ENCODE peak calls at places on chromosomes 3 and 15, in nine cellular contexts. G is CD8-positive, alpha-beta T cell; Z is OCI-LY7; F is heart left ventricle; Q is SK-N-SH; R is colonic mucosa; H is stomach; X is psoas muscle; V is uterus. P is an unnamed sample. For H3K9me3, the result is how much of the 10 kb centered on the place peaks cover.

GRCh38 chr3:15390460-15390859 is 36.9 kb downstream of the METTL6 start:
- DNase-seq in G (no peak), Z (no peak), F (no peak), Q (no peak), R (no peak), H (no peak), X (no peak), V (no peak), P (no peak)

GRCh38 chr3:29441422-29441821 is 160.6 kb downstream of the RBMS3 start:
- DNase-seq in G (no peak), Z (no peak), F (no peak), Q (no peak), R (no peak), H (no peak), X (no peak), V (no peak), P (no peak)

GRCh38 chr3:128196645-128197044 is 43.4 kb downstream of the EEFSEC start:
- DNase-seq in G (no peak), Z (no peak), F (no peak), Q (no peak), R (no peak), H (no peak), X (no peak), V (no peak), P (no peak)

GRCh38 chr15:55742927-55743614 is at the start of gene PRTG:
- DNase-seq in G (no peak), Z (no peak), F (peak), Q (peak), R (peak), H (peak), X (peak), V (peak), P (no peak)

GRCh38 chr15:68484696-68485400 is 52.9 kb upstream of the ITGA11 start:
- DNase-seq in G (no peak), Z (no peak), F (no peak), Q (no peak), R (no peak), H (no peak), X (peak), V (peak), P (no peak)

GRCh38 chr15:57540736-57541135 is 51.0 kb upstream of the MYZAP start:
- DNase-seq in G (no peak), Z (no peak), F (no peak), Q (no peak), R (no peak), H (no peak), X (no peak), V (no peak), P (no peak)

GRCh38 chr15:101137312-101137940 is 114.4 kb downstream of the CHSY1 start:
- DNase-seq in G (no peak), Z (no peak), F (no peak), Q (peak), R (no peak), H (no peak), X (peak), V (no peak), P (no peak)

GRCh38 chr3:157290761-157291160 is 130.8 kb upstream of the CCNL1 start:
- DNase-seq in G (no peak), Z (no peak), F (no peak), Q (no peak), R (no peak), H (no peak), X (no peak), V (no peak), P (no peak)

GRCh38 chr3:30140356-30140755 is 466.0 kb upstream of the TGFBR2 start:
- DNase-seq in G (no peak), Z (no peak), F (no peak), Q (no peak), R (no peak), H (no peak), X (no peak), V (no peak), P (no peak)

GRCh38 chr3:13115616-13115910 is 42.3 kb upstream of the IQSEC1 start:
- DNase-seq in G (no peak), Z (no peak), F (no peak), Q (no peak), R (no peak), H (no peak), X (no peak), V (no peak), P (no peak)

GRCh38 chr3:183158552-183159006 is 4.0 kb downstream of the LAMP3 start:
- DNase-seq in G (no peak), Z (peak), F (no peak), Q (no peak), R (no peak), H (no peak), X (no peak), V (no peak), P (no peak)

GRCh38 chr3:79203144-79203519 is 564.7 kb downstream of the ROBO1 start:
- DNase-seq in G (no peak), Z (no peak), F (no peak), Q (no peak), R (no peak), H (no peak), X (no peak), V (no peak), P (no peak)

GRCh38 chr15:46365612-46366011 is 730.8 kb downstream of the SQOR start:
- DNase-seq in G (no peak), Z (no peak), F (peak), Q (no peak), R (no peak), H (no peak), X (peak), V (no peak), P (no peak)

GRCh38 chr15:38611228-38611627 is 46.6 kb upstream of the RASGRP1 start:
- DNase-seq in G (peak), Z (no peak), F (no peak), Q (no peak), R (no peak), H (no peak), X (no peak), V (no peak), P (no peak)

GRCh38 chr3:56762718-56763117 is 39.0 kb downstream of the ARHGEF3 start:
- DNase-seq in G (no peak), Z (no peak), F (no peak), Q (no peak), R (no peak), H (no peak), X (no peak), V (no peak), P (no peak)

GRCh38 chr3:105397974-105398373 is 31.3 kb downstream of the ALCAM start:
- DNase-seq in G (no peak), Z (no peak), F (no peak), Q (no peak), R (no peak), H (no peak), X (no peak), V (no peak), P (no peak)

GRCh38 chr3:115845986-115846385 is 222.7 kb downstream of the GAP43 start:
- DNase-seq in G (no peak), Z (no peak), F (no peak), Q (no peak), R (no peak), H (no peak), X (no peak), V (no peak), P (no peak)

GRCh38 chr3:168341192-168341816 is 245.6 kb upstream of the GOLIM4 start:
- DNase-seq in G (no peak), Z (no peak), F (no peak), Q (peak), R (no peak), H (no peak), X (no peak), V (no peak), P (no peak)

GRCh38 chr15:59138243-59138642 is 33.3 kb downstream of the CCNB2 start:
- DNase-seq in G (peak), Z (peak), F (no peak), Q (peak), R (peak), H (peak), X (peak), V (peak), P (peak)

GRCh38 chr15:50289749-50290148 is 24.2 kb upstream of the HDC start:
- DNase-seq in G (no peak), Z (no peak), F (no peak), Q (no peak), R (no peak), H (no peak), X (no peak), V (no peak), P (no peak)

DNA sequence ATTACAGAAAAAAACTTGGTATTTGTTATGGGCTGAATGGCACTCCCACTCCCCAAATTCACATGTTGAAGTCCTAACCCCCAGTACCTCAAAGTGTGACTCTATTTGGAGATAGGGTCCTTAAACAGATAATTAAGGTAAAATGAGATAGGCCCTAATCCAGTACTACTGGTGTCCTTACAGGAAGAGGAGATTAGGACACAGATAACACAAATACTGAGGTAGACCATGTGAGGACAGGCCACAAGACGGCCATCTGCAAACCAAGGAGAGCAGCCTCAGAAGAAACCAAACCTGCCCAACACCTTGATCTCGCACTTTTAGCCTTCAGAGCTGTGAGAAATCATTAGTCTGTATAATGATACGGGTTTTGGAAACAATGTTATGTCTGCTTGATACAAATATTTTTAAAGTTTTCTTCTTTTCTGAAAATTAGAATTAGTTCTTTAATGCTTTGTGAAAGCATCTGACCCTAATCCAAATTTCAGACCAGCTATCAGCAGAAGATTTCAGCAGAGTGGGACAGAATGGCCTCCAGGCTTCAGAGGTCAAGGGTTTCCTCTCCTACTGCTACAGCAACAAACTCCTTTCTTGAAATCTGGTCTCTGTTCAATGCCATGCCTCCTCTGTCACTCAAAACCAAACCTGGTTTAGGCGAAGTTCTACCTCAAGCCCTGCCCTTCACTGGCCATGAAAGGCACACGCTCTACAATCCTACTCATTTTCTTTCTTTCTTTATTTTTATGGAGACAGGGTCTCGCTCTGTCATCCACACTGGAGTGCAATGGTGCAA is 22.0 kb upstream of the HDC start:
- DNase-seq in G (no peak), Z (no peak), F (no peak), Q (no peak), R (no peak), H (no peak), X (no peak), V (no peak), P (no peak)
- H3K27ac ChIP-seq in G (no peak), Z (no peak), F (no peak), Q (no peak), R (no peak), H (no peak), X (no peak), V (no peak), P (no peak)

DNA sequence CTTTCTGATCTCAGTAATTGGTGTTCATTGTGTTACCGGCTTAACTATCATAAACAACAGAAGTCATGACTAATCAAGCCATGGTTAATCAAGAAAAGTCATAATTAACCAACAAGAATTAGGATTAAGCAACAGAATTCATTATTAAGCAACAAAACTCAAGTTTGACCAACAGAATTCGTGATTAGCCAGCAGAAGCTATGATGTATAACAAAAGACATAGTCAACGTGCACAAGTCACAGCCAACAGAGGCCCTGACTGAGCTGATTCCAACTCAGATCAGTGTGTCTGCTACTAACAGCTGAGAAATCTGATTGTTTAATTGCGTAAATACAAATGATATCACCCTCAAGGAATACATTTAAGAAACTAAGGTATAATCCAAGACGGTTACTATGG is 67.7 kb downstream of the RARB start:
- DNase-seq in G (no peak), Z (no peak), F (no peak), Q (no peak), R (no peak), H (no peak), X (no peak), V (no peak), P (no peak)
- H3K9me3 ChIP-seq in G (under half), Z (under half), F (under half), Q (under half), R (under half), H (under half), X (under half), V (under half), P (under half)

DNA sequence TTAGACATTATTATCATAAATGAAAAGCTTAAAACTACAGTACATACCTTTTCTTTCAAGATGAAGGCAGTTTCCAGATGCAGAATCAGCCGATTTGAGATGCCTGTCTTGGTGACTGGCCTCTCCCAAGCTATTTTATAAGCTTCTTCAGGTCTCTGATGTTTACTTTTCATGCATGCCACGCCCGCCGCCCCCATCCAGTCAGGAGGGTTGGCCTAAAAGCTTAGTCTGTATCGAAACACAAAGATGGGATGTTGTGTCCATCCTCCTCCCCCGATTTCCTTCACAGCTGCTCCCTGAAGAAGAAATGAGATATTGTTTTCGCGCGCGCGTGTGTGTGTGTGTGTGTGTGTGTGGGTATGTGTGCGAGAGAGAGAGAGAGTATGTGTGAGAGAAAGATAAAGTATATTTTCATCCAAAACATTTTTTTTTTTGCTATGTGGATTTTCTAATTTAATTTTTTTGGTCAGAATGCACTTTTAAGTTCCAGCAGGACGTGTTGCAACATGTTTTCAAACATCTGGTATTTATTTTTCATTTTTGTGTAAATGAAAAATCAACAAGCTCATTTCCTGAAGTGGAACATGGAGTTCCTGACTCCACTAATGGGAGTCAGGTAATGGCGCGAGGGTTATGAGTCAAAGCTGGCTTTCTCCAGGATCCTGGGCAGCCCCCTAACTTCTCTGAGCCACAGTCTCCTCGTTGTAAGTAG is at the start of gene APOD:
- DNase-seq in G (no peak), Z (no peak), F (peak), Q (no peak), R (peak), H (no peak), X (peak), V (peak), P (no peak)
- H3K27ac ChIP-seq in G (no peak), Z (no peak), F (peak), Q (no peak), R (no peak), H (peak), X (peak), V (peak), P (no peak)

GRCh38 chr3:104279617-104280016 is 1087.1 kb upstream of the ALCAM start:
- DNase-seq in G (no peak), Z (no peak), F (no peak), Q (no peak), R (no peak), H (no peak), X (no peak), V (no peak), P (no peak)

GRCh38 chr3:104286645-104287044 is 1080.1 kb upstream of the ALCAM start:
- DNase-seq in G (no peak), Z (no peak), F (no peak), Q (no peak), R (no peak), H (no peak), X (no peak), V (no peak), P (no peak)

GRCh38 chr3:104281713-104282112 is 1085.0 kb upstream of the ALCAM start:
- DNase-seq in G (no peak), Z (no peak), F (no peak), Q (no peak), R (no peak), H (no peak), X (no peak), V (no peak), P (no peak)
- H3K9me3 ChIP-seq in G (under half), Z (under half), F (under half), Q (under half), R (under half), H (under half), X (under half), V (under half), P (under half)

GRCh38 chr15:67115567-67115966 is 50.2 kb downstream of the SMAD3 start:
- DNase-seq in G (no peak), Z (peak), F (no peak), Q (no peak), R (no peak), H (no peak), X (no peak), V (no peak), P (no peak)
- H3K27ac ChIP-seq in G (no peak), Z (peak), F (no peak), Q (no peak), R (peak), H (peak), X (peak), V (peak), P (no peak)

DNA sequence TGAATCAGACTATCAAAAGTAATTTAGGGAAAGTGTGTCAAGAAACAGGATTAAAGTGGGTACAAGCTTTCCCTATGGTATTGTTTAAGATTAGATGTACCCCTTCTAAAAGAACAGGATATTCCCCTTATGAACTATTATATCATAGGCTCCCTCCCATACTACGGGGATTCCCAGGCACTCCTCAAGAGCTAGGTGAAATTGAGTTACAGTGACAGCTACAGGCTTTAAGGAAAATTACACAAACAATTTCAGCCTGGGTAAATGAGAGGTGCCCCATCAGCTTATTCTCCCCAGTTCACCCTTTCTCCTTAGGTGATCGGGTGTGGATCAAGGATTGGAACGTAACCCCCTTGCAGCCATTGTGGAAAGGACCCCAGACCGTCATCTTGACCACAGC is 240.8 kb upstream of the CNTN6 start:
- DNase-seq in G (no peak), Z (no peak), F (no peak), Q (no peak), R (no peak), H (no peak), X (no peak), V (no peak), P (no peak)
- H3K9me3 ChIP-seq in G (under half), Z (under half), F (under half), Q (under half), R (under half), H (under half), X (under half), V (under half), P (under half)

DNA sequence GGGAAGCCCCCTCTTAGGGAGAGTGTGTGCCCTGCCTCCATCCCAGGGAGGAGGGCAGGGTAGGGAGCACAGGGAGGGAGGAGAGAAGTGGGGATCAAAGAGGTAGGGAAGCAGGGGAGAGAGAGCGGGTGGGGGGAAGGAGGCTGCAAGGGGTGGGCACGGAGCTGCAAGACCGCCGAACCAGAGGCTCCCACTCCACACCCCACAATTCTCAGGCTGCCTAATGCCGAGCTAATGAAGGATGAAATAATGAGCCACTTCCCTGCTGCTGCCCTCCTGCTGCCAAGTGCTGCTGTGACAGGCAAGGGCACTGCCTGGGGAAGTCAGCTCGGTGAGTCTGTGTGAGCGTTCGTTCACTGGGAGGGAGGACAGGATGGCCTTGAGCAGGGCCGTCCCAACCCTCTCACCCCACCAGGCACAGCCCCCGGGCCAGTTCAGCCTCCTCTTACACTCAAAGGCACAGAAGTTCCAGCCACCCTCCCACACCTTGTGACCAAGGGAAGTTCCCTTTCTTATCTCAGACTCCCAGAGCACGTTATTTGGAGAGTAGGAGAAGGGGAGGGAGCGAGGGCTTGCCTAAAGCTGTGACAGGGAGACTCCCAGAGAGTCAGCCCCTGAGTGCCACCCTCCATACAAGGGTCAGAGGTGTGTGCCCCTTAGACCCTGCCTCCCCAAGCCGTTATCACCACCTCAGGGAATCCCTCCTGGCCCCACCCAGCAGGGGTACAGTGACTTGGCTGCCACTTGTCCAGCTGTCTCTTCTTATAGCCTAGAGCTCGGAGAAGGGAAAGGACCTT is 12.4 kb downstream of the GLYCTK start:
- DNase-seq in G (no peak), Z (peak), F (peak), Q (peak), R (no peak), H (peak), X (no peak), V (peak), P (no peak)
- H3K27ac ChIP-seq in G (no peak), Z (no peak), F (peak), Q (peak), R (no peak), H (no peak), X (no peak), V (no peak), P (no peak)

GRCh38 chr3:137772231-137772617 is 8.1 kb downstream of the SOX14 start:
- DNase-seq in G (no peak), Z (no peak), F (no peak), Q (no peak), R (no peak), H (no peak), X (no peak), V (no peak), P (no peak)
- H3K9me3 ChIP-seq in G (under half), Z (under half), F (under half), Q (under half), R (under half), H (under half), X (under half), V (under half), P (under half)

P was measured in CD4-positive, alpha-beta T cell.